ENCODE peak calls at places on chromosomes 2 and 18, in four cellular contexts. V is mesenteric fat pad, M is NCI-H748 treated with DMSO at 0.1 percent for 48 hours, L is NCI-H1417. Q is an unnamed sample.

GRCh38 chr2:170162261-170162612 is 15.7 kb upstream of the MYO3B start:
- DNase-seq in V (no peak), M (no peak), L (no peak), Q (no peak)

GRCh38 chr2:150679456-150680120 is 192.1 kb upstream of the RND3 start:
- DNase-seq in V (no peak), M (no peak), L (no peak), Q (no peak)

GRCh38 chr2:29747786-29748470 is 173.5 kb downstream of the ALK start:
- DNase-seq in V (no peak), M (no peak), L (peak), Q (no peak)

GRCh38 chr2:135904590-135904989 is 28.3 kb upstream of the MCM6 start:
- DNase-seq in V (no peak), M (no peak), L (no peak), Q (no peak)

GRCh38 chr2:191018663-191019119 is 4.7 kb upstream of the STAT1 start:
- DNase-seq in V (no peak), M (no peak), L (no peak), Q (no peak)

GRCh38 chr2:100104718-100105677 is 37.4 kb downstream of the AFF3 start:
- DNase-seq in V (no peak), M (no peak), L (peak), Q (no peak)

GRCh38 chr2:223019987-223020717 is 31.8 kb upstream of the KCNE4 start:
- DNase-seq in V (no peak), M (no peak), L (no peak), Q (no peak)

GRCh38 chr2:63000801-63001200 is 49.8 kb upstream of the OTX1 start:
- DNase-seq in V (no peak), M (no peak), L (no peak), Q (no peak)

GRCh38 chr2:46979611-46980010 is 64.0 kb upstream of the MCFD2 start:
- DNase-seq in V (no peak), M (no peak), L (no peak), Q (no peak)

GRCh38 chr2:235813398-235813797 is 319.6 kb downstream of the AGAP1 start:
- DNase-seq in V (no peak), M (no peak), L (no peak), Q (no peak)

GRCh38 chr2:127045792-127046501 is 61.0 kb downstream of the BIN1 start:
- DNase-seq in V (peak), M (no peak), L (no peak), Q (no peak)

GRCh38 chr18:79639072-79639829 is 40.4 kb upstream of the CTDP1 start:
- DNase-seq in V (no peak), M (no peak), L (peak), Q (no peak)

GRCh38 chr2:134134827-134135226 is 119.0 kb upstream of the MGAT5 start:
- DNase-seq in V (no peak), M (no peak), L (no peak), Q (no peak)

GRCh38 chr2:54653572-54654204 is 69.8 kb upstream of the EML6 start:
- DNase-seq in V (no peak), M (no peak), L (no peak), Q (no peak)

GRCh38 chr18:3604626-3605408 is 154.8 kb downstream of the TGIF1 start:
- DNase-seq in V (no peak), M (no peak), L (peak), Q (peak)

GRCh38 chr18:44771957-44772917 is 91.5 kb downstream of the SETBP1 start:
- DNase-seq in V (no peak), M (peak), L (peak), Q (no peak)

GRCh38 chr2:16184341-16184890 is 244.1 kb downstream of the MYCN start:
- DNase-seq in V (no peak), M (no peak), L (no peak), Q (no peak)

GRCh38 chr2:134402385-134402784 is 148.5 kb downstream of the MGAT5 start:
- DNase-seq in V (no peak), M (no peak), L (no peak), Q (peak)

GRCh38 chr2:172888704-172889103 is 153.1 kb downstream of the RAPGEF4 start:
- DNase-seq in V (no peak), M (peak), L (peak), Q (no peak)

GRCh38 chr2:61662990-61663389 is 124.8 kb upstream of the XPO1 start:
- DNase-seq in V (no peak), M (no peak), L (no peak), Q (no peak)

GRCh38 chr2:42961385-42961800 is 169.0 kb upstream of the HAAO start:
- DNase-seq in V (no peak), M (no peak), L (no peak), Q (peak)

GRCh38 chr18:35040988-35041751 is at the start of gene MAPRE2:
- DNase-seq in V (peak), M (peak), L (peak), Q (peak)

GRCh38 chr18:6236258-6236657 is 178.5 kb downstream of the L3MBTL4 start:
- DNase-seq in V (no peak), M (no peak), L (no peak), Q (no peak)

Q was measured in HL-60.